ENCODE peak calls at places on chromosomes 3 and 15, in eight cellular contexts. A is GM19239; D is lower leg skin; R is AG08396; K is right lobe of liver; V is stimulated activated CD4-positive, alpha-beta T cell treated with anti-CD3 and anti-CD28 coated beads, TNF-alpha, amount 100 ng/mL, for 48 hours; I is B cell; Q is stimulated activated CD8-positive, alpha-beta memory T cell treated with anti-CD3 and anti-CD28 coated beads, Interleukin-4, amount 100 ng/mL, for 1 hour. J is an unnamed sample.

GRCh38 chr3:98712726-98713125 is 50.4 kb upstream of the ST3GAL6 start:
- DNase-seq in A (no peak), D (no peak), R (no peak), K (no peak), V (no peak), I (no peak), Q (no peak), J (no peak)

GRCh38 chr3:95438274-95438673 is 1375.4 kb downstream of the NSUN3 start:
- DNase-seq in A (no peak), D (no peak), R (no peak), K (no peak), V (no peak), I (no peak), Q (no peak), J (no peak)

GRCh38 chr3:143120716-143121239 is 1.2 kb downstream of the CHST2 start:
- DNase-seq in A (peak), D (no peak), R (peak), K (no peak), V (peak), I (peak), Q (peak), J (no peak)

GRCh38 chr15:38002883-38003477 is 68.5 kb downstream of the TMCO5A start:
- DNase-seq in A (no peak), D (no peak), R (peak), K (no peak), V (peak), I (peak), Q (no peak), J (no peak)

GRCh38 chr3:108847187-108847586 is 24.6 kb downstream of the TRAT1 start:
- DNase-seq in A (no peak), D (no peak), R (no peak), K (no peak), V (no peak), I (no peak), Q (no peak), J (no peak)

GRCh38 chr15:31268911-31269784 is 57.5 kb upstream of the KLF13 start:
- DNase-seq in A (no peak), D (peak), R (no peak), K (peak), V (no peak), I (no peak), Q (no peak), J (no peak)

GRCh38 chr3:8578282-8578681 is 66.3 kb downstream of the SSUH2 start:
- DNase-seq in A (no peak), D (no peak), R (no peak), K (no peak), V (no peak), I (no peak), Q (no peak), J (no peak)

GRCh38 chr3:171982829-171983228 is 56.5 kb upstream of the FNDC3B start:
- DNase-seq in A (no peak), D (no peak), R (peak), K (no peak), V (no peak), I (no peak), Q (no peak), J (no peak)

GRCh38 chr15:59887211-59887610 is 116.9 kb upstream of the FOXB1 start:
- DNase-seq in A (no peak), D (no peak), R (no peak), K (no peak), V (no peak), I (no peak), Q (no peak), J (no peak)

GRCh38 chr3:62238431-62238830 is 134.9 kb downstream of the FEZF2 start:
- DNase-seq in A (no peak), D (no peak), R (no peak), K (no peak), V (no peak), I (no peak), Q (no peak), J (no peak)

GRCh38 chr3:169929830-169930519 is 18.6 kb downstream of the SAMD7 start:
- DNase-seq in A (no peak), D (no peak), R (no peak), K (no peak), V (no peak), I (peak), Q (no peak), J (no peak)

GRCh38 chr3:55549172-55549571 is 62.1 kb upstream of the WNT5A start:
- DNase-seq in A (no peak), D (no peak), R (no peak), K (no peak), V (no peak), I (no peak), Q (no peak), J (no peak)

GRCh38 chr3:47004369-47005211 is 25.1 kb downstream of the NBEAL2 start:
- DNase-seq in A (no peak), D (peak), R (no peak), K (no peak), V (no peak), I (no peak), Q (no peak), J (no peak)

GRCh38 chr15:75037685-75038084 is 14.3 kb downstream of the PPCDC start:
- DNase-seq in A (no peak), D (no peak), R (no peak), K (no peak), V (no peak), I (no peak), Q (no peak), J (no peak)

GRCh38 chr3:9932843-9933560 is 632 bp upstream of the CRELD1 start:
- DNase-seq in A (peak), D (peak), R (peak), K (peak), V (peak), I (peak), Q (peak), J (no peak)

GRCh38 chr3:105518806-105519418 is 152.2 kb downstream of the ALCAM start:
- DNase-seq in A (peak), D (no peak), R (peak), K (no peak), V (no peak), I (peak), Q (no peak), J (no peak)

GRCh38 chr3:189967254-189967865 is 153.3 kb downstream of the P3H2 start:
- DNase-seq in A (peak), D (no peak), R (peak), K (no peak), V (peak), I (peak), Q (no peak), J (no peak)

GRCh38 chr3:49401758-49402157 is 10.0 kb downstream of the RHOA start:
- DNase-seq in A (no peak), D (no peak), R (no peak), K (no peak), V (no peak), I (no peak), Q (no peak), J (no peak)

GRCh38 chr3:40137586-40138295 is 171.8 kb upstream of the EIF1B start:
- DNase-seq in A (no peak), D (no peak), R (peak), K (no peak), V (no peak), I (no peak), Q (no peak), J (no peak)

GRCh38 chr3:59446775-59447465 is 397.1 kb upstream of the CFAP20DC start:
- DNase-seq in A (no peak), D (no peak), R (no peak), K (no peak), V (no peak), I (no peak), Q (no peak), J (no peak)

GRCh38 chr3:9750556-9751411 is 1.0 kb downstream of the OGG1 start:
- DNase-seq in A (no peak), D (no peak), R (no peak), K (no peak), V (no peak), I (no peak), Q (no peak), J (no peak)

GRCh38 chr15:82858932-82859331 is 49.5 kb downstream of the WHAMM start:
- DNase-seq in A (no peak), D (peak), R (no peak), K (peak), V (no peak), I (no peak), Q (no peak), J (no peak)

GRCh38 chr3:170346481-170347125 is 10.9 kb upstream of the SKIL start:
- DNase-seq in A (no peak), D (no peak), R (peak), K (no peak), V (no peak), I (no peak), Q (no peak), J (no peak)

GRCh38 chr3:13715167-13715954 is 164.5 kb downstream of the WNT7A start:
- DNase-seq in A (no peak), D (peak), R (no peak), K (peak), V (no peak), I (no peak), Q (no peak), J (no peak)

GRCh38 chr3:137071104-137071503 is 113.3 kb downstream of the IL20RB start:
- DNase-seq in A (no peak), D (no peak), R (no peak), K (no peak), V (no peak), I (no peak), Q (no peak), J (no peak)

GRCh38 chr3:49717539-49718418 is 1.7 kb downstream of the AMIGO3 start:
- DNase-seq in A (no peak), D (no peak), R (no peak), K (peak), V (no peak), I (no peak), Q (no peak), J (no peak)

GRCh38 chr15:27025411-27026051 is 54.5 kb downstream of the GABRG3 start:
- DNase-seq in A (no peak), D (no peak), R (no peak), K (no peak), V (no peak), I (no peak), Q (no peak), J (no peak)

GRCh38 chr3:43262194-43262593 is 24.1 kb upstream of the SNRK start:
- DNase-seq in A (no peak), D (no peak), R (no peak), K (no peak), V (no peak), I (no peak), Q (no peak), J (no peak)

GRCh38 chr3:33687406-33688010 is 30.5 kb downstream of the CLASP2 start:
- DNase-seq in A (no peak), D (no peak), R (peak), K (no peak), V (no peak), I (no peak), Q (no peak), J (no peak)

GRCh38 chr3:53970656-53971055 is 79.0 kb upstream of the SELENOK start:
- DNase-seq in A (no peak), D (no peak), R (no peak), K (no peak), V (no peak), I (no peak), Q (no peak), J (no peak)

GRCh38 chr15:70214266-70214665 is 116.5 kb upstream of the TLE3 start:
- DNase-seq in A (no peak), D (peak), R (no peak), K (peak), V (no peak), I (no peak), Q (no peak), J (no peak)